ENCODE peak calls at places on chromosomes 3 and 15, in four cellular contexts. One of them, this sample, is unnamed.

GRCh38 chr3:38723569-38724391 is 74.3 kb upstream of the SCN5A start:
- DNase-seq in lung: no peak
- DNase-seq in heart right ventricle: peak
- DNase-seq in nephron progenitor cell: no peak
- DNase-seq in this sample: no peak

GRCh38 chr3:55842204-55842603 is 355.1 kb upstream of the WNT5A start:
- DNase-seq in nephron progenitor cell: no peak
- DNase-seq in lung: no peak
- DNase-seq in heart right ventricle: no peak
- DNase-seq in this sample: no peak

GRCh38 chr3:47783673-47784072 is 2.0 kb upstream of the SMARCC1 start:
- DNase-seq in nephron progenitor cell: no peak
- DNase-seq in lung: no peak
- DNase-seq in heart right ventricle: no peak
- DNase-seq in this sample: no peak

GRCh38 chr3:128723477-128723876 is 2.5 kb upstream of the RAB7A start:
- DNase-seq in heart right ventricle: no peak
- DNase-seq in lung: no peak
- DNase-seq in nephron progenitor cell: no peak
- DNase-seq in this sample: no peak

GRCh38 chr15:94206463-94207167 is 24.7 kb upstream of the MCTP2 start:
- DNase-seq in nephron progenitor cell: no peak
- DNase-seq in heart right ventricle: no peak
- DNase-seq in lung: no peak
- DNase-seq in this sample: no peak

GRCh38 chr15:92098869-92099268 is 245.4 kb downstream of the SLCO3A1 start:
- DNase-seq in lung: peak
- DNase-seq in heart right ventricle: peak
- DNase-seq in nephron progenitor cell: no peak
- DNase-seq in this sample: peak

GRCh38 chr3:165754219-165755007 is 82.8 kb downstream of the BCHE start:
- DNase-seq in heart right ventricle: no peak
- DNase-seq in lung: no peak
- DNase-seq in nephron progenitor cell: no peak
- DNase-seq in this sample: no peak

GRCh38 chr3:150544726-150545125 is 1.6 kb downstream of the SERP1 start:
- DNase-seq in lung: no peak
- DNase-seq in nephron progenitor cell: no peak
- DNase-seq in heart right ventricle: no peak
- DNase-seq in this sample: no peak

GRCh38 chr15:46892621-46893160 is 824.6 kb upstream of the SEMA6D start:
- DNase-seq in nephron progenitor cell: no peak
- DNase-seq in heart right ventricle: no peak
- DNase-seq in lung: no peak
- DNase-seq in this sample: no peak

GRCh38 chr3:184448321-184449160 is 68.7 kb downstream of the CHRD start:
- DNase-seq in nephron progenitor cell: no peak
- DNase-seq in heart right ventricle: no peak
- DNase-seq in lung: peak
- DNase-seq in this sample: no peak

GRCh38 chr3:53375019-53375418 is 27.7 kb upstream of the DCP1A start:
- DNase-seq in lung: peak
- DNase-seq in nephron progenitor cell: peak
- DNase-seq in heart right ventricle: peak
- DNase-seq in this sample: peak

GRCh38 chr3:128867200-128868125 is 12.0 kb upstream of the ACAD9 start:
- DNase-seq in nephron progenitor cell: no peak
- DNase-seq in heart right ventricle: no peak
- DNase-seq in lung: no peak
- DNase-seq in this sample: no peak

GRCh38 chr3:188839187-188839695 is 332.5 kb upstream of the TPRG1 start:
- DNase-seq in nephron progenitor cell: no peak
- DNase-seq in lung: no peak
- DNase-seq in heart right ventricle: no peak
- DNase-seq in this sample: no peak

GRCh38 chr3:178137206-178137605 is 399.0 kb upstream of the KCNMB2 start:
- DNase-seq in nephron progenitor cell: no peak
- DNase-seq in heart right ventricle: no peak
- DNase-seq in lung: no peak
- DNase-seq in this sample: no peak

GRCh38 chr15:44532689-44533088 is 4.3 kb upstream of the EIF3J start:
- DNase-seq in heart right ventricle: no peak
- DNase-seq in nephron progenitor cell: no peak
- DNase-seq in lung: no peak
- DNase-seq in this sample: no peak

GRCh38 chr3:2765002-2765579 is 345.1 kb downstream of the IL5RA start:
- DNase-seq in nephron progenitor cell: peak
- DNase-seq in lung: no peak
- DNase-seq in heart right ventricle: no peak
- DNase-seq in this sample: peak

GRCh38 chr3:61333562-61333961 is 82.3 kb upstream of the FHIT start:
- DNase-seq in heart right ventricle: no peak
- DNase-seq in lung: no peak
- DNase-seq in nephron progenitor cell: no peak
- DNase-seq in this sample: no peak

GRCh38 chr15:92586383-92586910 is 69.1 kb downstream of the FAM174B start:
- DNase-seq in lung: no peak
- DNase-seq in heart right ventricle: no peak
- DNase-seq in nephron progenitor cell: no peak
- DNase-seq in this sample: no peak

GRCh38 chr3:132288357-132288756 is 28.9 kb upstream of the ACP3 start:
- DNase-seq in nephron progenitor cell: no peak
- DNase-seq in heart right ventricle: no peak
- DNase-seq in lung: no peak
- DNase-seq in this sample: no peak

GRCh38 chr3:197958346-197958745 is 1.7 kb upstream of the LMLN start:
- DNase-seq in nephron progenitor cell: no peak
- DNase-seq in lung: no peak
- DNase-seq in heart right ventricle: no peak
- DNase-seq in this sample: no peak

GRCh38 chr15:56385908-56386307 is 20.7 kb downstream of the TEX9 start:
- DNase-seq in lung: no peak
- DNase-seq in heart right ventricle: no peak
- DNase-seq in nephron progenitor cell: no peak
- DNase-seq in this sample: no peak

GRCh38 chr3:19029837-19030835 is 118.2 kb upstream of the KCNH8 start:
- DNase-seq in nephron progenitor cell: no peak
- DNase-seq in lung: no peak
- DNase-seq in heart right ventricle: no peak
- DNase-seq in this sample: peak

GRCh38 chr15:64131547-64131946 is 20.0 kb upstream of the SNX22 start:
- DNase-seq in nephron progenitor cell: no peak
- DNase-seq in heart right ventricle: no peak
- DNase-seq in lung: no peak
- DNase-seq in this sample: no peak

GRCh38 chr3:172051957-172052354 is 12.6 kb downstream of the FNDC3B start:
- DNase-seq in heart right ventricle: no peak
- DNase-seq in nephron progenitor cell: no peak
- DNase-seq in lung: no peak
- DNase-seq in this sample: no peak

GRCh38 chr15:42796955-42797779 is 60.2 kb upstream of the CDAN1 start:
- DNase-seq in nephron progenitor cell: no peak
- DNase-seq in lung: no peak
- DNase-seq in heart right ventricle: no peak
- DNase-seq in this sample: no peak

GRCh38 chr3:16794251-16794650 is 90.5 kb upstream of the PLCL2 start:
- DNase-seq in lung: no peak
- DNase-seq in heart right ventricle: no peak
- DNase-seq in nephron progenitor cell: no peak
- DNase-seq in this sample: no peak

GRCh38 chr3:100210777-100211145 is 50.0 kb upstream of the TBC1D23 start:
- DNase-seq in nephron progenitor cell: no peak
- DNase-seq in lung: no peak
- DNase-seq in heart right ventricle: peak
- DNase-seq in this sample: no peak

GRCh38 chr3:39809181-39809994 is at the start of gene MYRIP:
- DNase-seq in nephron progenitor cell: peak
- DNase-seq in heart right ventricle: peak
- DNase-seq in lung: peak
- DNase-seq in this sample: peak

GRCh38 chr15:91469627-91470567 is 369.8 kb downstream of the SV2B start:
- DNase-seq in heart right ventricle: no peak
- DNase-seq in nephron progenitor cell: no peak
- DNase-seq in lung: no peak
- DNase-seq in this sample: no peak

GRCh38 chr3:76570436-76571057 is 469.4 kb upstream of the ROBO2 start:
- DNase-seq in lung: no peak
- DNase-seq in nephron progenitor cell: no peak
- DNase-seq in heart right ventricle: no peak
- DNase-seq in this sample: no peak

GRCh38 chr3:62566022-62566557 is 192.7 kb upstream of the FEZF2 start:
- DNase-seq in lung: no peak
- DNase-seq in heart right ventricle: no peak
- DNase-seq in nephron progenitor cell: no peak
- DNase-seq in this sample: no peak

GRCh38 chr3:118949113-118949760 is 85.4 kb downstream of the IGSF11 start:
- DNase-seq in heart right ventricle: no peak
- DNase-seq in lung: no peak
- DNase-seq in nephron progenitor cell: no peak
- DNase-seq in this sample: no peak

GRCh38 chr3:31615071-31615875 is 82.5 kb downstream of the STT3B start:
- DNase-seq in heart right ventricle: no peak
- DNase-seq in nephron progenitor cell: no peak
- DNase-seq in lung: no peak
- DNase-seq in this sample: no peak

GRCh38 chr3:23094890-23095462 is 108.2 kb upstream of the UBE2E2 start:
- DNase-seq in lung: no peak
- DNase-seq in nephron progenitor cell: no peak
- DNase-seq in heart right ventricle: no peak
- DNase-seq in this sample: no peak

GRCh38 chr3:44831241-44831640 is 30.5 kb upstream of the TMEM42 start:
- DNase-seq in heart right ventricle: no peak
- DNase-seq in lung: no peak
- DNase-seq in nephron progenitor cell: no peak
- DNase-seq in this sample: no peak

GRCh38 chr3:142680710-142681109 is 43.1 kb upstream of the TRPC1 start:
- DNase-seq in heart right ventricle: no peak
- DNase-seq in nephron progenitor cell: no peak
- DNase-seq in lung: no peak
- DNase-seq in this sample: no peak

GRCh38 chr3:153350420-153350819 is 188.4 kb downstream of the RAP2B start:
- DNase-seq in heart right ventricle: no peak
- DNase-seq in lung: no peak
- DNase-seq in nephron progenitor cell: no peak
- DNase-seq in this sample: no peak

GRCh38 chr15:77966540-77967290 is 110.8 kb downstream of the TBC1D2B start:
- DNase-seq in lung: no peak
- DNase-seq in heart right ventricle: peak
- DNase-seq in nephron progenitor cell: peak
- DNase-seq in this sample: peak
- TF ChIP-seq CTCF in lung: peak
- TF ChIP-seq CTCF in heart right ventricle: peak
- TF ChIP-seq CTCF in nephron progenitor cell: peak
- TF ChIP-seq CTCF in this sample: peak

GRCh38 chr3:110419571-110419970 is 652.0 kb upstream of the NECTIN3 start:
- DNase-seq in lung: no peak
- DNase-seq in nephron progenitor cell: no peak
- DNase-seq in heart right ventricle: no peak
- DNase-seq in this sample: no peak

GRCh38 chr3:110414851-110415250 is 656.8 kb upstream of the NECTIN3 start:
- DNase-seq in heart right ventricle: no peak
- DNase-seq in lung: no peak
- DNase-seq in nephron progenitor cell: no peak
- DNase-seq in this sample: no peak

GRCh38 chr3:110420158-110420641 is 651.4 kb upstream of the NECTIN3 start:
- DNase-seq in heart right ventricle: no peak
- DNase-seq in nephron progenitor cell: no peak
- DNase-seq in lung: no peak
- DNase-seq in this sample: no peak

GRCh38 chr3:110423276-110423675 is 648.3 kb upstream of the NECTIN3 start:
- DNase-seq in nephron progenitor cell: no peak
- DNase-seq in heart right ventricle: no peak
- DNase-seq in lung: no peak
- DNase-seq in this sample: no peak

DNA sequence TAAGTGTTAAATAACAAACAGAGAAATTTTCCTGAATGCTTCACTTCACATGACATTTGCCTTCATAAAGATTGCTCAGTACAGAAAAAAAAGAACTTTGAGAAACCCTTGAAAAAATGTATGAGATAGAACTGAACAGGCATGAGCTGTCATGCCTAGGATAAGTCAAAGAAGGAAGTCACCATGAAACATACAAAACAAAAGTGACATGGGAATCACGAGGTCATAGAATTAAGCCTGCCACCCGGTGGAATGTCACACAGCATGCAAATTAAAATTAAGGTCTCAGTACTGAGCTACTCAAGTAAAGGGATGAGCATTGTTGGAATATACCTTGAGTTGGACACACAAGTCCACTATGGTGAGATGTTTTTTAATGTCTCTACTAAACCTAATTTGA is 652.5 kb upstream of the NECTIN3 start:
- DNase-seq in heart right ventricle: no peak
- DNase-seq in nephron progenitor cell: no peak
- DNase-seq in lung: no peak
- DNase-seq in this sample: no peak
- TF ChIP-seq CTCF in heart right ventricle: no peak
- TF ChIP-seq CTCF in nephron progenitor cell: no peak
- TF ChIP-seq CTCF in lung: no peak
- TF ChIP-seq CTCF in this sample: peak

GRCh38 chr15:54815546-54815945 is 381.2 kb downstream of the RSL24D1 start:
- DNase-seq in lung: no peak
- DNase-seq in nephron progenitor cell: no peak
- DNase-seq in heart right ventricle: no peak
- DNase-seq in this sample: no peak
- TF ChIP-seq CTCF in lung: no peak
- TF ChIP-seq CTCF in nephron progenitor cell: no peak
- TF ChIP-seq CTCF in heart right ventricle: no peak
- TF ChIP-seq CTCF in this sample: no peak

GRCh38 chr3:181838940-181839914 is 127.5 kb downstream of the SOX2 start:
- DNase-seq in nephron progenitor cell: no peak
- DNase-seq in heart right ventricle: no peak
- DNase-seq in lung: peak
- DNase-seq in this sample: no peak

GRCh38 chr3:181844227-181844626 is 132.5 kb downstream of the SOX2 start:
- DNase-seq in lung: no peak
- DNase-seq in nephron progenitor cell: no peak
- DNase-seq in heart right ventricle: no peak
- DNase-seq in this sample: no peak

DNA sequence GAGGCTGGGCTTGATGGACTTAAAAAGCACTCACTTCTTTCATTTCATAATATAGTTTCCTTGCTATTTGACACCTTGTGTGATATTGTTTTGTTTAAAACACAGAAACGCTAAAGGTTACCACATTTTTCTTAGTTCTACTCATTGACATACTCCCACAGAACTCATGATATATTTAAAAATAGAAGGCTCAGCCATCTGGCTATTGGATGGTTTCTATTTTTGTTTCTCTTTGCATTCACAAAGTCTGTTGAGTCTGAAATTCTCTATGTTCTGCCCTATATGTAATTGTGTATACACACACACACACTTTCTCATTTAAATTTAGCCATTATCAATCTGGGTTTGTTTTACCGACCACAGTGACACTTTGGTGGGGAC is 128.2 kb downstream of the SOX2 start:
- DNase-seq in heart right ventricle: no peak
- DNase-seq in lung: no peak
- DNase-seq in nephron progenitor cell: no peak
- DNase-seq in this sample: no peak
- TF ChIP-seq CTCF in heart right ventricle: no peak
- TF ChIP-seq CTCF in lung: no peak
- TF ChIP-seq CTCF in nephron progenitor cell: no peak
- TF ChIP-seq CTCF in this sample: no peak